ENCODE peak calls at places on chromosomes 4 and X, in six cellular contexts. L, Y, W, U, Z and S are unnamed samples.

GRCh38 chr4:147157860-147158701 is 212.4 kb upstream of the TTC29 start:
- DNase-seq in L (no peak), Y (peak), W (peak), U (peak), Z (peak), S (peak)

GRCh38 chr4:160038560-160038959 is 935.7 kb downstream of the RAPGEF2 start:
- DNase-seq in L (no peak), Y (no peak), W (no peak), U (no peak), Z (no peak), S (no peak)

GRCh38 chr4:67674098-67674497 is 26.9 kb downstream of the UBA6 start:
- DNase-seq in L (no peak), Y (no peak), W (no peak), U (no peak), Z (no peak), S (no peak)

GRCh38 chr4:1201851-1202525 is 29.6 kb upstream of the SPON2 start:
- DNase-seq in L (peak), Y (peak), W (peak), U (no peak), Z (no peak), S (peak)

GRCh38 chr4:122328893-122329292 is 49.9 kb upstream of the ADAD1 start:
- DNase-seq in L (no peak), Y (no peak), W (no peak), U (no peak), Z (no peak), S (no peak)

GRCh38 chrX:80876877-80877276 is 67.2 kb upstream of the BRWD3 start:
- DNase-seq in L (no peak), Y (no peak), W (peak), U (no peak), Z (peak), S (no peak)

GRCh38 chr4:162406637-162407370 is 243.0 kb upstream of the FSTL5 start:
- DNase-seq in L (no peak), Y (no peak), W (no peak), U (no peak), Z (no peak), S (no peak)

GRCh38 chrX:69299271-69299670 is 134.0 kb upstream of the PJA1 start:
- DNase-seq in L (no peak), Y (no peak), W (no peak), U (no peak), Z (no peak), S (no peak)

GRCh38 chrX:153651540-153652079 is 4.6 kb downstream of the DUSP9 start:
- DNase-seq in L (no peak), Y (no peak), W (peak), U (no peak), Z (no peak), S (no peak)

GRCh38 chrX:46444011-46444410 is 101.2 kb downstream of the ZNF674 start:
- DNase-seq in L (no peak), Y (no peak), W (no peak), U (no peak), Z (peak), S (no peak)

GRCh38 chr4:125322363-125322730 is 7.6 kb downstream of the FAT4 start:
- DNase-seq in L (no peak), Y (no peak), W (no peak), U (no peak), Z (peak), S (no peak)

GRCh38 chrX:77652095-77652494 is 133.9 kb downstream of the ATRX start:
- DNase-seq in L (no peak), Y (no peak), W (no peak), U (no peak), Z (no peak), S (no peak)

GRCh38 chr4:101020956-101021355 is 326.4 kb downstream of the PPP3CA start:
- DNase-seq in L (no peak), Y (no peak), W (no peak), U (no peak), Z (peak), S (no peak)
- TF ChIP-seq POLR2AphosphoS5 in L (no peak), Y (no peak), W (peak), U (no peak), Z (peak), S (no peak)

DNA sequence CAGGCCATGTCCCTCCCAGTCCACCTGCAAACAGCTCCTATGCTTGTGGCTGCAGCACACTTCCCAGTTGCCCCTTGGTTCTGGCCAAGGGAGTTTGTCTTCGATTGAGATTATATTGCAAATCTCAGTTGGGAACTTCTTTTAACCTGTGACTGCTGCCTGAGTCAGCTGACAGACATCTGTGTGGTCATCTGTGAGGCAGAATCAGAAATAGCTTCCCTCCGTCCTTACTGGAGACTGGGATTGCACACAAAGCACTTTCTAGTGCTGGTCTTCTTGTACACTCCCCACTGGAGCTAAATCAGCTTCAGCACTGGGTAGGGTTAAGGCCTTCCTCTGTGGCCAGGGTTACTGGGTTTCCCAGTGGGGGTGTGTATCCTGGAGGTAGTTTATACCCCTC is 34.3 kb downstream of the ZNF330 start:
- DNase-seq in L (no peak), Y (no peak), W (no peak), U (no peak), Z (no peak), S (no peak)
- TF ChIP-seq POLR2AphosphoS5 in L (no peak), Y (no peak), W (no peak), U (no peak), Z (no peak), S (no peak)

DNA sequence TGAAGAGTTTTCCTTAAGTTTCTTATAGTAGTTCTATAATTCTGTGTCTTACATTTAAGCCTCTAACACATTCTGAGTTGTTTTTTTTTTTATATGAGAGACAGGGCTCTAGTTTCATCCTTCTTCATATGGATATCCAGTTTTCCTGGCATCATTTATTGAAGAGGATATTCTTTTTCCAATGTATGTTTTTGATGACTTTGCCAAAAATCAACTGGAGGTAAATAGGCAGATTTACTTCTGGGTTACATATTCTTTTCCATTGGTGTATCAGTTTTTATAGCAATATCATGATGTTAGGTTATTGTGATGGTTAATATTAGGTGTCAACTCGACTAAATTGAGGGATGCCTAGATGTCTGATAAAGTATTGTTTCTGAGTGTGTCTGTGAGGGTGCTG is 650.7 kb upstream of the GRID2 start:
- DNase-seq in L (no peak), Y (no peak), W (no peak), U (no peak), Z (no peak), S (no peak)
- TF ChIP-seq POLR2AphosphoS5 in L (no peak), Y (no peak), W (no peak), U (no peak), Z (no peak), S (no peak)

DNA sequence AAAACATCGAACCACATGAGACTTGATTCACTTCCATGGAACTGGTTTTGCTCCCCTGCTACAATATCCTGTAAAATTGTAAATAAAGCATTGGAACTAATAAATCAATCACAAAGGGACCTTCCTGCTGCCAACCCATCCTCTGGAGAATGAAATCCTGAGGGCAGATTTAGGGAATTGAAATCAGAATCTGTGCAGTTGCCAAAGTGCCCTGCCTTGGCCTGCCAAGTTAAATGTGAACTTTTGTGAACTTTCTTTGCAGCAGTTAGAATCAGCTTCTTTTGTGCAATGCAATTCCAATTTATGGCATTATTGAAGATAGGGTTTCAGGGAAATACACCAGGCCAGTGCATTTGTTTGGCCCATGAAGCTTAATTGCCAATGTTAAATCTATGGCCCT is 263.1 kb downstream of the PTTG2 start:
- DNase-seq in L (no peak), Y (no peak), W (no peak), U (no peak), Z (no peak), S (no peak)
- TF ChIP-seq POLR2AphosphoS5 in L (no peak), Y (no peak), W (no peak), U (no peak), Z (no peak), S (no peak)

GRCh38 chr4:156771171-156771837 is 200.3 kb downstream of the PDGFC start:
- DNase-seq in L (no peak), Y (no peak), W (peak), U (no peak), Z (peak), S (peak)
- TF ChIP-seq POLR2AphosphoS5 in L (no peak), Y (no peak), W (peak), U (no peak), Z (no peak), S (no peak)

DNA sequence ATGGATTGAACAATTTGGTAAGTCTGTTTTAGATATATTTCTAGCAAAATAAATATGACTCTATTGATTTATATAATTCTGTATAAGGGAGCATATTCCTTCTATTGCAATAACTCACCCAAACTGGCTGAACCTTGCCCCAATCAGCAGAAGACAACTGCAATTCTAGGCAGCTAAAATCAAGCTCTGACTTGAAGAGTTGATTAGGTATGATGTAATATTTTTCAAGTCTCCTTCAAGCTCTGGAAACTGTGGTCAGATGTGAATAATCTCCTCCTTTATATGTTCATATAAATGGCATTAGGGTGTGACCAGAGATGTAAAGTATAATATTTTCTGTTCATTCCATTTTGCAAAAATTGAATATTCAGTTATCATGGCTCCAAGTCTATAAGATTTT is 8.2 kb downstream of the RASSF6 start:
- DNase-seq in L (no peak), Y (no peak), W (no peak), U (no peak), Z (no peak), S (no peak)
- TF ChIP-seq POLR2AphosphoS5 in L (no peak), Y (no peak), W (no peak), U (no peak), Z (no peak), S (no peak)

GRCh38 chrX:40157228-40158035 is 59.7 kb upstream of the BCOR start:
- DNase-seq in L (no peak), Y (no peak), W (no peak), U (no peak), Z (no peak), S (no peak)
- TF ChIP-seq POLR2AphosphoS5 in L (no peak), Y (no peak), W (no peak), U (no peak), Z (no peak), S (no peak)

GRCh38 chrX:34629572-34629971 is 27.5 kb downstream of the TMEM47 start:
- DNase-seq in L (no peak), Y (no peak), W (no peak), U (no peak), Z (no peak), S (no peak)
- TF ChIP-seq POLR2AphosphoS5 in L (no peak), Y (no peak), W (no peak), U (no peak), Z (no peak), S (no peak)

DNA sequence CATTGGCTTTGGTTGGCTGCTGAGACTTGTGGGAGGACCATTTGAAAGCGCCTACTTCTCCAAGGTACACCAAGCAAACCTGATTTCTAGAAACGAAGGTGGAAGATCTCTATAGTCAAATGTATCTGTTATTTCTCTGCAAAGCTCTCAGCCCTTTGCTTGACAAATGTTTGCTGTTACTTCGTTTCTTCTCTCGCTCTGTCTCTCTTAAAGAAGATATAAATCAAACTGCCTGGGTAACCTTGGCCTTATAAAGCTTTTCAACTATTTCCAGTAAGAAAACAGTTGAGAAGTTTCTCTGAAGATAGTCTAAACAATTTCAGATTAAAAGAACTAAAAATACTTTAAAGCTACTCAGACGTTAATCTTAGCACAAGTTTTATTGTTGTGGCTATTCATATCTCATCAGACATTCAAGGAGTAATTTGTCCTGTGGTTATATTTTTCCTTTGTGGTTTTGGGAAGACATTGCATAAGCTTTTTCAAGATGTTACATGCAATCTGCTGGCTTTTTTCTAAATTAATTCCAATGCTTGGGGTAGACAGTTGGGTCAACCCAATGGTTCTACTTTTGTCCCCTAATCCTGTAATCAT is 22.6 kb downstream of the HOPX start:
- DNase-seq in L (no peak), Y (no peak), W (no peak), U (no peak), Z (no peak), S (no peak)
- TF ChIP-seq POLR2AphosphoS5 in L (no peak), Y (no peak), W (no peak), U (no peak), Z (no peak), S (no peak)

GRCh38 chr4:94332983-94333590 is 9.5 kb downstream of the HPGDS start:
- DNase-seq in L (no peak), Y (no peak), W (no peak), U (no peak), Z (peak), S (no peak)
- TF ChIP-seq POLR2AphosphoS5 in L (no peak), Y (no peak), W (no peak), U (no peak), Z (no peak), S (no peak)